ENCODE peak calls at places on chromosomes 3 and 15, in nine cellular contexts. D, B, I, M, Y, S, N, T and V are unnamed samples.

GRCh38 chr3:195803309-195803908 is 8.3 kb downstream of the MUC4 start:
- DNase-seq in D (peak; percentile 29), B (peak; percentile 57), I (peak; percentile 11), M (no peak), Y (no peak), S (no peak), N (no peak), T (no peak), V (no peak)

GRCh38 chr3:37764586-37764985 is 97.1 kb upstream of the CTDSPL start:
- DNase-seq in D (no peak), B (no peak), I (no peak), M (no peak), Y (no peak), S (no peak), N (no peak), T (no peak), V (no peak)

GRCh38 chr3:136819784-136820640 is 1.1 kb downstream of the SLC35G2 start:
- DNase-seq in D (peak; percentile 67), B (peak; percentile 68), I (peak; percentile 71), M (peak; percentile 71), Y (peak; percentile 69), S (peak; percentile 78), N (peak; percentile 27), T (peak; percentile 33), V (peak; percentile 64)

GRCh38 chr15:52651868-52652267 is 27.3 kb downstream of the ATOSA start:
- DNase-seq in D (peak; percentile 63), B (peak; percentile 76), I (peak; percentile 93), M (no peak), Y (peak; percentile 98), S (peak; percentile 84), N (peak; percentile 61), T (peak; percentile 74), V (no peak)

GRCh38 chr3:141913150-141913811 is 36.8 kb downstream of the ATP1B3 start:
- DNase-seq in D (no peak), B (no peak), I (peak; percentile 80), M (no peak), Y (peak; percentile 62), S (peak; percentile 63), N (no peak), T (peak; percentile 72), V (no peak)

GRCh38 chr3:29683306-29683993 is 402.6 kb downstream of the RBMS3 start:
- DNase-seq in D (no peak), B (no peak), I (peak; percentile 57), M (no peak), Y (peak; percentile 68), S (no peak), N (no peak), T (no peak), V (no peak)

GRCh38 chr3:10365791-10366190 is 44.9 kb upstream of the SEC13 start:
- DNase-seq in D (no peak), B (no peak), I (peak; percentile 59), M (no peak), Y (peak; percentile 82), S (no peak), N (no peak), T (no peak), V (peak; percentile 24)

GRCh38 chr3:65945953-65946352 is 92.8 kb downstream of the MAGI1 start:
- DNase-seq in D (no peak), B (no peak), I (no peak), M (no peak), Y (no peak), S (no peak), N (no peak), T (no peak), V (no peak)

GRCh38 chr3:31440878-31441277 is 91.8 kb upstream of the STT3B start:
- DNase-seq in D (no peak), B (no peak), I (no peak), M (no peak), Y (no peak), S (no peak), N (no peak), T (no peak), V (no peak)

GRCh38 chr3:57079221-57079831 is 18.9 kb downstream of the SPATA12 start:
- DNase-seq in D (peak; percentile 60), B (peak; percentile 69), I (no peak), M (peak; percentile 56), Y (no peak), S (peak; percentile 81), N (peak; percentile 56), T (no peak), V (no peak)

GRCh38 chr3:34882764-34883163 is 756.6 kb upstream of the ARPP21 start:
- DNase-seq in D (no peak), B (no peak), I (no peak), M (no peak), Y (no peak), S (no peak), N (no peak), T (peak; percentile 7), V (no peak)

GRCh38 chr3:188913084-188913483 is 258.7 kb upstream of the TPRG1 start:
- DNase-seq in D (no peak), B (no peak), I (no peak), M (no peak), Y (no peak), S (no peak), N (no peak), T (no peak), V (no peak)

GRCh38 chr3:63467392-63467791 is 185.1 kb upstream of the SNTN start:
- DNase-seq in D (no peak), B (no peak), I (no peak), M (no peak), Y (no peak), S (no peak), N (no peak), T (no peak), V (no peak)

GRCh38 chr3:26018889-26019288 is 229.0 kb downstream of the OXSM start:
- DNase-seq in D (no peak), B (no peak), I (no peak), M (no peak), Y (no peak), S (no peak), N (no peak), T (no peak), V (no peak)

GRCh38 chr15:100778831-100779288 is 100.8 kb upstream of the ALDH1A3 start:
- DNase-seq in D (no peak), B (peak; percentile 20), I (no peak), M (no peak), Y (no peak), S (peak; percentile 1), N (no peak), T (no peak), V (no peak)

GRCh38 chr3:59809016-59809415 is 759.2 kb upstream of the CFAP20DC start:
- DNase-seq in D (no peak), B (no peak), I (peak; percentile 57), M (no peak), Y (peak; percentile 70), S (no peak), N (no peak), T (no peak), V (no peak)

GRCh38 chr15:95994418-95994817 is 336.1 kb upstream of the NR2F2 start:
- DNase-seq in D (no peak), B (no peak), I (peak; percentile 42), M (no peak), Y (peak; percentile 82), S (no peak), N (no peak), T (no peak), V (no peak)

GRCh38 chr15:92355307-92355706 is 38.4 kb upstream of the ST8SIA2 start:
- DNase-seq in D (no peak), B (no peak), I (no peak), M (no peak), Y (no peak), S (no peak), N (no peak), T (no peak), V (no peak)

GRCh38 chr3:175150812-175151411 is 291.8 kb downstream of the NAALADL2 start:
- DNase-seq in D (no peak), B (no peak), I (no peak), M (no peak), Y (peak; percentile 4), S (no peak), N (no peak), T (no peak), V (peak; percentile 99)

DNA sequence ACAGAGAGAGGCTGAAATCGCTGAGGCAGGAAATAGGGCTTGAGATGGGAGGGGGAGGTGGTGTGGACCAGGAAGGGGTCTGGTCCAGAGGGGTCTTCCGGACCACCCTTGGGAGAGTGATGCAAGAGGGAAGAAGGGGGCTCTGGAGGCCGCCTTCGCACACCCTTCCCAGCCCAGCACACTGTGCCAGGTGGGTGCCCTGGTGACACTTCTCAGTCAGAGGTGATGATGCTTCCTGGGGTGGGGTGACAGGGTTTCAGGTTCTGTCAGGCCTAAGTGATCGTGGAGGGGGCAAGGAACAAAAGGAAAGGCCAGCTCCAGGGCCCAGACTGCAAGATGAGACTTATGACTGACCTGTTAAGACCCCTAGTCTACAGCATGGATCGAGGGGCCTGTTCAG is 12.7 kb downstream of the SEMA3G start:
- DNase-seq in D (no peak), B (peak; percentile 24), I (no peak), M (no peak), Y (no peak), S (no peak), N (no peak), T (no peak), V (no peak)
- H3K27ac ChIP-seq in D (no peak overlapping the region), B (no peak overlapping the region), I (no peak overlapping the region), M (no peak overlapping the region), Y (no peak overlapping the region), S (no peak overlapping the region), N (no peak overlapping the region), T (no peak overlapping the region), V (no peak overlapping the region)

GRCh38 chr3:20043398-20043797 is 3.2 kb downstream of the KAT2B start:
- DNase-seq in D (peak; percentile 89), B (peak; percentile 89), I (peak; percentile 61), M (peak; percentile 92), Y (no peak), S (no peak), N (no peak), T (peak; percentile 32), V (no peak)
- H3K27ac ChIP-seq in D (peak overlapping the region; percentile 93), B (peak overlapping the region; percentile 98), I (peak overlapping the region; percentile 38), M (peak overlapping the region; percentile 91), Y (no peak overlapping the region), S (no peak overlapping the region), N (no peak overlapping the region), T (no peak overlapping the region), V (no peak overlapping the region)

DNA sequence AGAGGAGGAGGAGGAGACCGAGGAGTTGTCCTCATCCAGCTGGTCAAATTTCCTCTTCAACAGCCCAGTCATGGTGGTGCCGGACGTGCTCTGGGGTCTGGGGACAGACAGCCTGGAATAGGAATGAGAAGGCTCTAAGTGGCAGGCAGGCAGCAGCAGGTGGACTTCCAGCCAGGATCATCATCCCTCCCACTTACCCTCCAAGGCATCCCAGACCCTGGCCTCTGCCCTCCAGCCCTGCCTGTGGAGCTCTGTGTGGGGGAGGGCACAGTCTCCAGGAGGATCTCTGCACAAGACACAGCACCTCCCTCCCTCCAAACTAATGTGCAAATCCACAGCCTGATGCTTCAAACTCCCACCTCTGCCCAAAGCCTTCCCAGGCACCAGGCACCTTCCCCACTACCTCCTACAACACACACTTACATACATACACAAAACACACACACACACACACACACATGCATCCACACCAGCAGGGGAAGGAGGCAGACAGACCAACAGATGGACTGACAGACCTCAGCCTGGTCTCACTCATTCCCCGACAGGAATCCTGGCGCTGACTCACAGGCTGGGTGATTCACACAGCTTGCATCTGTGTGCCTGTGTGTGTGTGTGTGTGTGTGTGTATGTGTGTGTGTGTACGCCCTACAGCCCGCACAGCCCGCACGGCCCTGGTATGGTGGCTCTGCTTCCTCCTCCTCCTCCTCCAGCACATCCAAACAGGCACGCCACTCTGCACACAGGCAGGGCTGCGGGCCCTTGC is 6.6 kb downstream of the CSRNP1 start:
- DNase-seq in D (peak; percentile 67), B (peak; percentile 94), I (peak; percentile 97), M (peak; percentile 81), Y (peak; percentile 98), S (no peak), N (no peak), T (peak; percentile 89), V (peak; percentile 94)
- H3K27ac ChIP-seq in D (peak overlapping the region; percentile 100), B (peak overlapping the region; percentile 98), I (peak overlapping the region; percentile 88), M (peak overlapping the region; percentile 99), Y (peak overlapping the region; percentile 82), S (no peak overlapping the region), N (no peak overlapping the region), T (peak overlapping the region; percentile 88), V (peak overlapping the region; percentile 73)

GRCh38 chr3:183826448-183826847 is 1.1 kb upstream of the MAP6D1 start:
- DNase-seq in D (peak; percentile 68), B (no peak), I (no peak), M (no peak), Y (no peak), S (no peak), N (no peak), T (no peak), V (no peak)
- H3K27ac ChIP-seq in D (peak overlapping the region; percentile 49), B (no peak overlapping the region), I (no peak overlapping the region), M (no peak overlapping the region), Y (no peak overlapping the region), S (no peak overlapping the region), N (no peak overlapping the region), T (no peak overlapping the region), V (peak overlapping the region; percentile 0)